ENCODE peak calls at places on chromosomes 5 and 9, in four cellular contexts. Z is mesenchymal stem cell, U is IMR-90, T is H1. N is an unnamed sample.

GRCh38 chr5:148665431-148665830 is 11.1 kb upstream of the HTR4 start:
- DNase-seq in Z (no peak), U (no peak), T (no peak), N (no peak)

GRCh38 chr9:119088002-119088401 is 281.2 kb downstream of the BRINP1 start:
- DNase-seq in Z (no peak), U (no peak), T (no peak), N (peak)

GRCh38 chr9:123318961-123319421 is 37.0 kb upstream of the CRB2 start:
- DNase-seq in Z (no peak), U (no peak), T (no peak), N (peak)

GRCh38 chr9:72271617-72272478 is 93.2 kb downstream of the ZFAND5 start:
- DNase-seq in Z (peak), U (peak), T (peak), N (peak)

GRCh38 chr9:133956520-133957076 is 35.5 kb downstream of the VAV2 start:
- DNase-seq in Z (peak), U (peak), T (no peak), N (peak)

GRCh38 chr9:4084440-4084818 is 215.4 kb downstream of the GLIS3 start:
- DNase-seq in Z (peak), U (peak), T (no peak), N (no peak)

GRCh38 chr5:89302102-89302891 is 419.3 kb upstream of the MEF2C start:
- DNase-seq in Z (no peak), U (no peak), T (no peak), N (no peak)

GRCh38 chr9:124576751-124577150 is 69.6 kb upstream of the NR5A1 start:
- DNase-seq in Z (no peak), U (no peak), T (no peak), N (no peak)

GRCh38 chr9:76537150-76537646 is 78.2 kb downstream of the GCNT1 start:
- DNase-seq in Z (no peak), U (no peak), T (no peak), N (no peak)

GRCh38 chr5:122110990-122111389 is 18.4 kb upstream of the ZNF474 start:
- DNase-seq in Z (no peak), U (no peak), T (no peak), N (no peak)

GRCh38 chr5:135039526-135040296 is 5.7 kb upstream of the PITX1 start:
- DNase-seq in Z (no peak), U (no peak), T (peak), N (no peak)

GRCh38 chr9:27429436-27429835 is 94.7 kb upstream of the IFNK start:
- DNase-seq in Z (no peak), U (no peak), T (no peak), N (no peak)

GRCh38 chr9:124511426-124511840 is 4.2 kb upstream of the NR5A1 start:
- DNase-seq in Z (peak), U (no peak), T (peak), N (peak)

GRCh38 chr9:91043041-91043740 is 241.6 kb downstream of the SYK start:
- DNase-seq in Z (no peak), U (no peak), T (no peak), N (no peak)

GRCh38 chr5:113680534-113680933 is 167.0 kb downstream of the YTHDC2 start:
- DNase-seq in Z (no peak), U (no peak), T (no peak), N (peak)

GRCh38 chr5:79612667-79613190 is 488 bp downstream of the TENT2 start:
- DNase-seq in Z (no peak), U (no peak), T (no peak), N (no peak)

GRCh38 chr9:28770226-28770625 is 1196.9 kb upstream of the C9orf72 start:
- DNase-seq in Z (no peak), U (no peak), T (no peak), N (peak)

GRCh38 chr9:107029146-107029545 is 166.2 kb downstream of the ZNF462 start:
- DNase-seq in Z (no peak), U (no peak), T (no peak), N (peak)

GRCh38 chr5:145856285-145856818 is 16.5 kb downstream of the GRXCR2 start:
- DNase-seq in Z (peak), U (peak), T (peak), N (peak)

GRCh38 chr9:120032639-120033038 is 547.3 kb downstream of the CDK5RAP2 start:
- DNase-seq in Z (no peak), U (no peak), T (peak), N (peak)

GRCh38 chr9:89606567-89607311 is 1.9 kb downstream of the GADD45G start:
- DNase-seq in Z (peak), U (peak), T (no peak), N (peak)

GRCh38 chr5:76785493-76785892 is 33.3 kb upstream of the F2RL1 start:
- DNase-seq in Z (peak), U (peak), T (no peak), N (no peak)

GRCh38 chr9:123741214-123741613 is 188.7 kb downstream of the DENND1A start:
- DNase-seq in Z (no peak), U (no peak), T (no peak), N (no peak)

GRCh38 chr5:65209341-65209740 is 272.4 kb downstream of the ADAMTS6 start:
- DNase-seq in Z (peak), U (peak), T (no peak), N (no peak)

GRCh38 chr5:26940981-26941380 is 97.4 kb downstream of the CDH9 start:
- DNase-seq in Z (peak), U (peak), T (no peak), N (no peak)

GRCh38 chr5:172795401-172795977 is 24.5 kb upstream of the DUSP1 start:
- DNase-seq in Z (peak), U (peak), T (no peak), N (peak)

GRCh38 chr9:124855944-124856773 is 2.9 kb downstream of the WDR38 start:
- DNase-seq in Z (no peak), U (no peak), T (peak), N (peak)

GRCh38 chr9:33162721-33163311 is 4.3 kb downstream of the B4GALT1 start:
- DNase-seq in Z (peak), U (peak), T (no peak), N (no peak)

GRCh38 chr5:96807099-96807654 is 568 bp downstream of the ERAP1 start:
- DNase-seq in Z (peak), U (peak), T (peak), N (peak)

GRCh38 chr9:131589124-131589711 is 43.9 kb downstream of the PRRT1B start:
- DNase-seq in Z (no peak), U (no peak), T (no peak), N (no peak)

GRCh38 chr9:108142504-108143201 is 653.1 kb upstream of the KLF4 start:
- DNase-seq in Z (peak), U (peak), T (peak), N (peak)

GRCh38 chr5:171525086-171525485 is 105.6 kb downstream of the FGF18 start:
- DNase-seq in Z (no peak), U (no peak), T (no peak), N (no peak)

GRCh38 chr5:10707198-10708187 is 53.5 kb downstream of the DAP start:
- DNase-seq in Z (no peak), U (peak), T (no peak), N (no peak)

GRCh38 chr5:3944930-3945329 is 349.3 kb downstream of the IRX1 start:
- DNase-seq in Z (no peak), U (no peak), T (no peak), N (no peak)

GRCh38 chr5:139062910-139063663 is 135.1 kb downstream of the SIL1 start:
- DNase-seq in Z (no peak), U (no peak), T (no peak), N (no peak)

GRCh38 chr9:114038724-114039313 is 39.3 kb downstream of the AMBP start:
- DNase-seq in Z (no peak), U (no peak), T (peak), N (no peak)

DNA sequence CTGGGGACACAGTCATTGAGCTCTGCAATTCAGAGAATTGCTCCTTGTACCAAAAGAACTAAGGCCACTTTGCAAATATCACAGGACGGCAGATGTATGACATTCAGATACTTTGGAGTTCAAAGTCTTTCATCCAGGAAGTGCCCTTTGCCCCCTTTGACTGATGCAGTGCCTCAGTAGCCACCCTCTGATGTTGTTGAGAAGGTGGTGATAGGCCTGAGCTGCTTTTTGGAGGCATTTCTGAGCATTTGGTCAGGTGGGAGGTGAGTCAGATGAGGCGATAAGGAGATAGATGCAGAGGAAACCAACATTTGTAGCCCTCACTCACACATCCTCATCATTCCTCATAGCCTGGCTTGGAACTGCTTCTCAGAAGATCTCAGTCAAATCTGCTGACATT is 63.4 kb downstream of the ANGPTL2 start:
- DNase-seq in Z (no peak), U (peak), T (no peak), N (no peak)
- H3K18ac ChIP-seq in Z (no peak), U (no peak), T (no peak), N (no peak)

DNA sequence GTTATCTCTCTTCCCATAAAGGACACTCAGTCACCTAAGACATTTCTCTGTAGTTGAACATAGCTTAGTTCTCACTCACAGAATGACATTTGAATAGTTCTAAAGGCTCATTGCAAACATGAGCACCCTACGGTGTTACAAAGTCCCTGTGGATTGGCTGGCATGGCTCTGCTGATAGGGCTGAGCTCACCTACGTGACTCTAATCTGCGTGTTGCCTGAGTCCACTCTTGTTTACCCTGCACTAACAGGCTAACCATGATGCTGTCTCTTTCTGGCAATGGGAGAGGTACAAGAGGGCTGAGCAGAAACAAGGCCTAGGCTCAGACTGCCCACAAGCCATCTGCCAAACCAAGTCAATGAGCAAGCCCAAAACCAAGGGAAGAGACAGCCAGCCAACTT is 103.6 kb downstream of the PALM2AKAP2 start:
- DNase-seq in Z (no peak), U (no peak), T (no peak), N (no peak)
- H3K27ac ChIP-seq in Z (no peak), U (no peak), T (no peak), N (no peak)

GRCh38 chr9:38233343-38233742 is 159.2 kb upstream of the ALDH1B1 start:
- DNase-seq in Z (no peak), U (no peak), T (no peak), N (no peak)
- H2AK5ac ChIP-seq in Z (no peak), U (no peak), T (no peak), N (no peak)

DNA sequence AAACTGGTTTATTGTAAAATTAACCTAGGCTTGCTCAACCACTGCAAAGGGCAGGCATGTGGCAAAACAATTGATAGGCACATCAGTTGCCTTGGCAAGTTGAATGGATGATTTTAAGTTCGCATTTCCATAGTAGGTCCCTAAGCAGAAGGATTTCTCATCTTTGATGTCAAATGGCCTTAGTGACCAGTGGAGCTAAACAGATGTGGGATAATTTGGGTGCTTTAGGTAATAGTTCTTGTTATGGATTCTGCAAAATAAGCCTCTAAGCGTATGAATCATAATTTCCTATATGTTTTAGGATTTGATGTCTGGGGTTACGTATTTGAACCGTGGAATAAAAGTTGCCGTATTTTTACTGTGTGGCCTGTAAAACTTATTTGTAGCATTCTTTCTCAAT is 182.4 kb downstream of the CD180 start:
- DNase-seq in Z (no peak), U (no peak), T (no peak), N (no peak)
- H3K18ac ChIP-seq in Z (no peak), U (peak), T (no peak), N (no peak)

GRCh38 chr9:98986866-98987653 is 43.4 kb downstream of the COL15A1 start:
- DNase-seq in Z (no peak), U (no peak), T (no peak), N (no peak)
- H3K27ac ChIP-seq in Z (no peak), U (no peak), T (no peak), N (no peak)

DNA sequence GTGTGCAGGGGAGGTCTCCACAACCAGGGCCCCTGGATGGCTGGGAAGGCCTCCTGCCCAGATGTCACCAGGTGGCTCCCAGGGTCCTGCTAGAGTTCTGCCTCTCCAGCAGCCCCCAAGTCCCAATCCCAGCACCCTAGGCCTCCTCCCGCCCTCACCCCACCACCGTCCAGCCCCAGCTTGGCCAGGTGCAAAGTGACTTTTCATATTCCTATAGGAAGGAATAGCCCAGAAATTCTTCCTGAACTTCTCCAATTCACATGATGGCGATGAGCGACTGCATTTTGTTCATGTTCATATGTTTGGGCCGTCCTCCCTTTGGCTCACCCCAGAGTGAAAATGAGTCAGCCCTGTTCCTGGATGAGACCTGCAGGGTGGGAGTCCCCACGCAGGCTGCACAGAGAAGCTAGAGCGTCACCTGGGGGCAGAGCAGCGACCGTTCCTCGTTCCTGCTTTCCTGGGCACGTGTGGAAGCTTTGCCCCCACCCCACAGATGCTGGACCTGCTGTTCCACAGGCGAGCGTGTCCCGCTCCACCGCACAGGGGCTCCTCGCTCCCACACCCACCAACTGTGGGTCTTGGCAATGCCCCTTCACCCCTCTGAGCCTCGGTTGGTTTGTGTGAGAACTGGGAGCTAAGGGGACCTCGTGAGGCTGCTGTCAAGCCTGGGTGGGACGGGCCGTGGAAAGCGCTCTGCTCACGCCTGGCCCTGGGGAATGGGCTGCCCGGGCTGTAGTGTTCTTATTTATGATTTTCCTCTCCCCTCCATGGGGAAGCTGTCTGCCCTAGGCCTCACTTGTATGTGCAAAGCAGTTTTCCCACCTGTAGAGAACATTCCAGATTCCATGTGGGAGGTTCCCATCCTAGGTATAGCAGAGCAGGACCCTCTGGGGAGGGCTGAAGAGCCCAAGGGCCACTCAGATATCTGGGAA is 6.9 kb downstream of the MRPS2 start:
- DNase-seq in Z (no peak), U (no peak), T (no peak), N (no peak)
- H2AK5ac ChIP-seq in Z (no peak), U (no peak), T (no peak), N (no peak)

GRCh38 chr5:411728-412127 is 31.2 kb upstream of the EXOC3 start:
- DNase-seq in Z (no peak), U (no peak), T (no peak), N (no peak)
- H3K18ac ChIP-seq in Z (no peak), U (no peak), T (no peak), N (no peak)

GRCh38 chr9:96232164-96232538 is 69.8 kb downstream of the HSD17B3 start:
- DNase-seq in Z (no peak), U (no peak), T (no peak), N (no peak)
- H3K27ac ChIP-seq in Z (no peak), U (no peak), T (no peak), N (no peak)

GRCh38 chr9:129665814-129666511 is 516 bp downstream of the PRRX2 start:
- DNase-seq in Z (no peak), U (no peak), T (peak), N (no peak)
- H2AK5ac ChIP-seq in Z (no peak), U (no peak), T (no peak), N (no peak)

DNA sequence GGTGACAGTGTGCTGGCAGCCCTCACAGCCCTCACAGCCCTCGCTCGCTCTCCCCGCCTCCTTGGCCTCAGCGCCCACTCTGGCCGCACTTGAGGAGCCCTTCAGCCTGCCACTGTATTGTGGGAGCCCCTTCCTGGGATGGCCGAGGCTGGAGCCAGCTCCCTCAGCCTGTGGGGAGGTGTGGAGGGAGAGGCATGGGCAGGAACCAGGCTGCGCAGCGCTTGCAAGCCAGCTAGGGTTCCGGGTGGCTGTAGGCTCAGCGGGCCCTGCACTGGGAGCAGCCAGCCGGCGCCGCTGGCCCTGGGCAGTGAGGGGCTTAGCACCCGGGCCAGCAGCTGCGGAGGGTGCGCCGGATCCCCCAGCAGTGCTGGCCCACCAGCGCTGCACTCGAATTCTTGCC is 177.0 kb downstream of the MSX2 start:
- DNase-seq in Z (no peak), U (no peak), T (no peak), N (no peak)
- H3K18ac ChIP-seq in Z (no peak), U (no peak), T (no peak), N (no peak)